ENCODE peak calls at places on chromosomes 7 and 10, in five cellular contexts. P is stimulated activated CD4-positive, alpha-beta T cell treated with anti-CD3 and anti-CD28 coated beads, Interleukin-4, amount 100 ng/mL, for 4 hours; X is non-pigmented ciliary epithelial cell; E is activated CD8-positive, alpha-beta memory T cell treated with anti-CD3 and anti-CD28 coated beads, Interleukin-2, amount 50 U/mL, for 4 hours; N is ELR. B is an unnamed sample.

GRCh38 chr7:139853576-139854511 is 24.8 kb downstream of the TBXAS1 start:
- DNase-seq in P (no peak), X (peak), E (no peak), N (peak), B (no peak)

GRCh38 chr7:106369816-106370215 is 85.0 kb upstream of the NAMPT start:
- DNase-seq in P (no peak), X (no peak), E (no peak), N (no peak), B (no peak)

GRCh38 chr7:50629238-50629901 is 64.2 kb upstream of the DDC start:
- DNase-seq in P (no peak), X (no peak), E (no peak), N (no peak), B (no peak)

GRCh38 chr7:90613088-90613498 is 17.0 kb downstream of the CDK14 start:
- DNase-seq in P (no peak), X (no peak), E (no peak), N (peak), B (no peak)

GRCh38 chr7:20352573-20353304 is 22.0 kb downstream of the ITGB8 start:
- DNase-seq in P (no peak), X (no peak), E (no peak), N (peak), B (no peak)

GRCh38 chr10:29450405-29450804 is 161.5 kb downstream of the LYZL1 start:
- DNase-seq in P (no peak), X (no peak), E (no peak), N (no peak), B (no peak)

GRCh38 chr10:79454259-79454658 is 8.8 kb upstream of the ZCCHC24 start:
- DNase-seq in P (no peak), X (no peak), E (no peak), N (peak), B (no peak)

GRCh38 chr10:5775705-5776104 is 37.5 kb downstream of the GDI2 start:
- DNase-seq in P (peak), X (no peak), E (peak), N (no peak), B (peak)

GRCh38 chr7:82464372-82464771 is 20.8 kb upstream of the CACNA2D1 start:
- DNase-seq in P (no peak), X (no peak), E (no peak), N (no peak), B (no peak)

GRCh38 chr10:34476607-34477006 is 338.5 kb downstream of the PARD3 start:
- DNase-seq in P (no peak), X (no peak), E (no peak), N (no peak), B (no peak)

GRCh38 chr7:85564861-85565630 is 378.2 kb upstream of the SEMA3D start:
- DNase-seq in P (no peak), X (no peak), E (no peak), N (peak), B (no peak)

GRCh38 chr7:12941512-12941911 is 254.1 kb downstream of the ARL4A start:
- DNase-seq in P (no peak), X (no peak), E (no peak), N (no peak), B (no peak)

GRCh38 chr7:44769381-44770209 is 20.9 kb downstream of the ZMIZ2 start:
- DNase-seq in P (no peak), X (no peak), E (no peak), N (peak), B (no peak)

GRCh38 chr10:97215619-97216018 is 29.9 kb upstream of the SLIT1 start:
- DNase-seq in P (no peak), X (no peak), E (no peak), N (no peak), B (no peak)

GRCh38 chr7:34331102-34331501 is 326.9 kb upstream of the NPSR1 start:
- DNase-seq in P (no peak), X (no peak), E (no peak), N (no peak), B (no peak)

GRCh38 chr7:25124485-25125136 is 449 bp downstream of the CYCS start:
- DNase-seq in P (peak), X (no peak), E (peak), N (no peak), B (no peak)

GRCh38 chr10:24333736-24334135 is 124.8 kb downstream of the KIAA1217 start:
- DNase-seq in P (no peak), X (no peak), E (no peak), N (no peak), B (no peak)

GRCh38 chr7:141290951-141291350 is 217.1 kb downstream of the TMEM178B start:
- DNase-seq in P (no peak), X (no peak), E (no peak), N (no peak), B (no peak)

GRCh38 chr7:95004618-95005282 is 97.4 kb downstream of the PPP1R9A start:
- DNase-seq in P (no peak), X (no peak), E (no peak), N (no peak), B (no peak)

GRCh38 chr10:60096761-60097513 is 190.6 kb upstream of the CCDC6 start:
- DNase-seq in P (no peak), X (no peak), E (no peak), N (no peak), B (no peak)

GRCh38 chr10:29389935-29390334 is 101.1 kb downstream of the LYZL1 start:
- DNase-seq in P (no peak), X (no peak), E (no peak), N (no peak), B (no peak)

GRCh38 chr10:63054889-63055606 is 78.1 kb upstream of the NRBF2 start:
- DNase-seq in P (no peak), X (no peak), E (no peak), N (peak), B (no peak)

GRCh38 chr10:88849224-88849623 is 2.4 kb downstream of the ANKRD22 start:
- DNase-seq in P (no peak), X (no peak), E (no peak), N (peak), B (no peak)

GRCh38 chr7:106100863-106101262 is 11.2 kb downstream of the SYPL1 start:
- DNase-seq in P (no peak), X (no peak), E (no peak), N (no peak), B (no peak)

GRCh38 chr7:29853775-29854174 is 47.5 kb downstream of the WIPF3 start:
- DNase-seq in P (no peak), X (no peak), E (no peak), N (no peak), B (no peak)

GRCh38 chr7:13115157-13115772 is 427.8 kb downstream of the ARL4A start:
- DNase-seq in P (no peak), X (no peak), E (no peak), N (no peak), B (no peak)

GRCh38 chr7:53485354-53485753 is 449.9 kb downstream of the POM121L12 start:
- DNase-seq in P (no peak), X (no peak), E (no peak), N (no peak), B (no peak)

GRCh38 chr10:102740229-102740628 is 3.5 kb upstream of the WBP1L start:
- DNase-seq in P (no peak), X (no peak), E (no peak), N (no peak), B (no peak)

GRCh38 chr7:113404245-113404644 is 285.9 kb upstream of the SMIM30 start:
- DNase-seq in P (no peak), X (no peak), E (no peak), N (peak), B (no peak)

GRCh38 chr7:25965405-25966123 is 186.4 kb upstream of the NFE2L3 start:
- DNase-seq in P (no peak), X (no peak), E (no peak), N (no peak), B (no peak)

GRCh38 chr7:85516675-85517074 is 329.8 kb upstream of the SEMA3D start:
- DNase-seq in P (no peak), X (no peak), E (no peak), N (no peak), B (no peak)

B was measured in stimulated activated CD8-positive, alpha-beta memory T cell treated with anti-CD3 and anti-CD28 coated beads, Interleukin-12 subunit alpha, Interleukin-12 subunit beta, amount 100 ng/mL, for 4 hours.